ENCODE peak calls at places on chromosome 7, in ten cellular contexts. D is BJ, X is heart right ventricle, N is non-pigmented ciliary epithelial cell, W is GM04503, T is fibroblast of pulmonary artery, G is NCI-H1048, O is AG09319, C is fibroblast of the conjunctiva, R is NB4. I is an unnamed sample.
A peak's percentile ranks its signal among the peaks of the same experiment; 100 is the strongest.

GRCh38 chr7:150340024-150340749 is 1.2 kb downstream of the RARRES2 start:
- DNase-seq in D (no peak), X (peak; percentile 62), N (no peak), W (peak; percentile 8), T (peak; percentile 66), G (no peak), O (peak; percentile 32), C (no peak), R (peak; percentile 49), I (no peak)

GRCh38 chr7:73768661-73769480 is 1.2 kb downstream of the CLDN3 start:
- DNase-seq in D (no peak), X (no peak), N (no peak), W (no peak), T (no peak), G (no peak), O (no peak), C (no peak), R (no peak), I (no peak)

GRCh38 chr7:68074242-68074641 is 1077.6 kb downstream of the TYW1 start:
- DNase-seq in D (no peak), X (no peak), N (no peak), W (no peak), T (no peak), G (no peak), O (no peak), C (no peak), R (no peak), I (no peak)

GRCh38 chr7:38311329-38311937 is 38.0 kb upstream of the TARP start:
- DNase-seq in D (no peak), X (peak; percentile 59), N (no peak), W (no peak), T (no peak), G (no peak), O (no peak), C (no peak), R (peak; percentile 95), I (no peak)

GRCh38 chr7:156604311-156604710 is 36.3 kb upstream of the RNF32 start:
- DNase-seq in D (no peak), X (no peak), N (no peak), W (no peak), T (no peak), G (no peak), O (no peak), C (no peak), R (no peak), I (no peak)

GRCh38 chr7:27248911-27249723 is 6.5 kb downstream of the EVX1 start:
- DNase-seq in D (no peak), X (no peak), N (no peak), W (peak; percentile 74), T (peak; percentile 76), G (no peak), O (peak; percentile 64), C (peak; percentile 17), R (peak; percentile 86), I (no peak)

GRCh38 chr7:73342645-73343044 is 14.7 kb downstream of the FKBP6 start:
- DNase-seq in D (no peak), X (no peak), N (no peak), W (no peak), T (peak; percentile 78), G (no peak), O (no peak), C (peak; percentile 42), R (no peak), I (no peak)

GRCh38 chr7:30012757-30013156 is 13.7 kb downstream of the FKBP14 start:
- DNase-seq in D (no peak), X (no peak), N (no peak), W (no peak), T (no peak), G (no peak), O (no peak), C (no peak), R (no peak), I (no peak)

GRCh38 chr7:108442039-108442568 is 14.1 kb downstream of the NRCAM start:
- DNase-seq in D (no peak), X (no peak), N (no peak), W (no peak), T (no peak), G (no peak), O (no peak), C (no peak), R (no peak), I (no peak)

GRCh38 chr7:115585015-115585655 is 445.4 kb downstream of the TFEC start:
- DNase-seq in D (no peak), X (no peak), N (no peak), W (no peak), T (no peak), G (no peak), O (no peak), C (no peak), R (no peak), I (no peak)

GRCh38 chr7:107105591-107106245 is 61.2 kb downstream of the PRKAR2B start:
- DNase-seq in D (no peak), X (no peak), N (no peak), W (no peak), T (no peak), G (no peak), O (no peak), C (no peak), R (no peak), I (no peak)

GRCh38 chr7:104584620-104585019 is 256.2 kb downstream of the LHFPL3 start:
- DNase-seq in D (no peak), X (no peak), N (no peak), W (no peak), T (no peak), G (no peak), O (no peak), C (no peak), R (no peak), I (no peak)

GRCh38 chr7:94400643-94401042 is 5.9 kb downstream of the COL1A2 start:
- DNase-seq in D (no peak), X (no peak), N (no peak), W (no peak), T (peak; percentile 13), G (no peak), O (no peak), C (no peak), R (no peak), I (no peak)

GRCh38 chr7:710161-710560 is 16.3 kb upstream of the DNAAF5 start:
- DNase-seq in D (no peak), X (no peak), N (no peak), W (no peak), T (no peak), G (no peak), O (no peak), C (no peak), R (no peak), I (no peak)

GRCh38 chr7:159061674-159062212 is 82.9 kb downstream of the VIPR2 start:
- DNase-seq in D (no peak), X (no peak), N (no peak), W (no peak), T (no peak), G (no peak), O (no peak), C (no peak), R (no peak), I (no peak)

GRCh38 chr7:25124485-25125136 is 449 bp downstream of the CYCS start:
- DNase-seq in D (no peak), X (no peak), N (no peak), W (no peak), T (peak; percentile 37), G (no peak), O (no peak), C (no peak), R (peak; percentile 46), I (peak; percentile 11)

GRCh38 chr7:43558071-43558470 is 24.8 kb upstream of the STK17A start:
- DNase-seq in D (no peak), X (no peak), N (no peak), W (no peak), T (no peak), G (no peak), O (no peak), C (no peak), R (no peak), I (no peak)

GRCh38 chr7:73986158-73986631 is 41.8 kb upstream of the ELN start:
- DNase-seq in D (no peak), X (peak; percentile 79), N (no peak), W (no peak), T (no peak), G (no peak), O (no peak), C (no peak), R (no peak), I (no peak)

GRCh38 chr7:118696879-118697278 is 472.4 kb downstream of the ANKRD7 start:
- DNase-seq in D (no peak), X (no peak), N (no peak), W (no peak), T (no peak), G (no peak), O (no peak), C (no peak), R (peak; percentile 5), I (no peak)

GRCh38 chr7:43077732-43078391 is 34.6 kb upstream of the HECW1 start:
- DNase-seq in D (no peak), X (no peak), N (no peak), W (no peak), T (peak; percentile 71), G (no peak), O (no peak), C (no peak), R (peak; percentile 12), I (no peak)

GRCh38 chr7:123643495-123644428 is 11.9 kb upstream of the LMOD2 start:
- DNase-seq in D (peak; percentile 2), X (no peak), N (no peak), W (peak; percentile 7), T (peak; percentile 85), G (no peak), O (peak; percentile 5), C (peak; percentile 53), R (no peak), I (no peak)

GRCh38 chr7:16071246-16071857 is 350.0 kb downstream of the CRPPA start:
- DNase-seq in D (no peak), X (no peak), N (peak; percentile 23), W (no peak), T (peak; percentile 80), G (peak; percentile 42), O (peak; percentile 28), C (peak; percentile 50), R (peak; percentile 68), I (no peak)

GRCh38 chr7:142891490-142892082 is 6.0 kb upstream of the TRPV6 start:
- DNase-seq in D (no peak), X (no peak), N (no peak), W (no peak), T (no peak), G (no peak), O (no peak), C (no peak), R (no peak), I (no peak)

GRCh38 chr7:22569586-22570321 is 69.8 kb upstream of the STEAP1B start:
- DNase-seq in D (no peak), X (no peak), N (no peak), W (no peak), T (peak; percentile 80), G (no peak), O (no peak), C (no peak), R (peak; percentile 58), I (no peak)

GRCh38 chr7:77318019-77318418 is 98.1 kb downstream of the GSAP start:
- DNase-seq in D (no peak), X (no peak), N (no peak), W (no peak), T (no peak), G (no peak), O (no peak), C (no peak), R (no peak), I (no peak)

GRCh38 chr7:81361769-81362168 is 408.1 kb downstream of the HGF start:
- DNase-seq in D (peak; percentile 46), X (no peak), N (no peak), W (no peak), T (no peak), G (no peak), O (no peak), C (no peak), R (no peak), I (no peak)

GRCh38 chr7:16774294-16774693 is 20.7 kb downstream of the TSPAN13 start:
- DNase-seq in D (no peak), X (no peak), N (no peak), W (no peak), T (no peak), G (no peak), O (no peak), C (no peak), R (no peak), I (no peak)

GRCh38 chr7:140231779-140232491 is 55.2 kb upstream of the KDM7A start:
- DNase-seq in D (no peak), X (no peak), N (no peak), W (no peak), T (no peak), G (no peak), O (no peak), C (no peak), R (peak; percentile 58), I (peak; percentile 51)

I was measured in CD8-positive, alpha-beta memory T cell.